ENCODE peak calls at places on chromosomes 6 and 20, in seven cellular contexts. One of them, this sample, is unnamed.

GRCh38 chr6:160036790-160037206 is 67.9 kb downstream of the IGF2R start:
- DNase-seq in lower lobe of right lung: no peak
- DNase-seq in dorsolateral prefrontal cortex: no peak
- DNase-seq in stomach: no peak
- DNase-seq in fibroblast of the aortic adventitia: peak; percentile 95
- DNase-seq in pancreas: no peak
- DNase-seq in sigmoid colon: no peak
- DNase-seq in this sample: peak; percentile 66

GRCh38 chr6:70811788-70812187 is 144.1 kb downstream of the SMAP1 start:
- DNase-seq in lower lobe of right lung: no peak
- DNase-seq in fibroblast of the aortic adventitia: no peak
- DNase-seq in dorsolateral prefrontal cortex: no peak
- DNase-seq in pancreas: no peak
- DNase-seq in stomach: no peak
- DNase-seq in sigmoid colon: no peak
- DNase-seq in this sample: no peak

GRCh38 chr20:39289316-39289715 is 327.2 kb downstream of the DHX35 start:
- DNase-seq in fibroblast of the aortic adventitia: no peak
- DNase-seq in dorsolateral prefrontal cortex: no peak
- DNase-seq in lower lobe of right lung: no peak
- DNase-seq in sigmoid colon: no peak
- DNase-seq in stomach: no peak
- DNase-seq in pancreas: no peak
- DNase-seq in this sample: no peak

GRCh38 chr6:90940812-90941481 is 354.1 kb upstream of the MAP3K7 start:
- DNase-seq in fibroblast of the aortic adventitia: peak; percentile 61
- DNase-seq in sigmoid colon: no peak
- DNase-seq in dorsolateral prefrontal cortex: no peak
- DNase-seq in lower lobe of right lung: no peak
- DNase-seq in pancreas: no peak
- DNase-seq in stomach: no peak
- DNase-seq in this sample: peak; percentile 55

GRCh38 chr20:32040142-32040953 is 11.7 kb upstream of the HCK start:
- DNase-seq in lower lobe of right lung: peak; percentile 86
- DNase-seq in dorsolateral prefrontal cortex: no peak
- DNase-seq in pancreas: no peak
- DNase-seq in sigmoid colon: no peak
- DNase-seq in stomach: no peak
- DNase-seq in fibroblast of the aortic adventitia: no peak
- DNase-seq in this sample: no peak

GRCh38 chr20:64247312-64247627 is 8.3 kb upstream of the PCMTD2 start:
- DNase-seq in fibroblast of the aortic adventitia: no peak
- DNase-seq in stomach: peak; percentile 17
- DNase-seq in dorsolateral prefrontal cortex: no peak
- DNase-seq in lower lobe of right lung: no peak
- DNase-seq in pancreas: no peak
- DNase-seq in sigmoid colon: no peak
- DNase-seq in this sample: no peak

GRCh38 chr6:149031545-149032317 is 284.9 kb downstream of the UST start:
- DNase-seq in lower lobe of right lung: no peak
- DNase-seq in pancreas: no peak
- DNase-seq in dorsolateral prefrontal cortex: no peak
- DNase-seq in sigmoid colon: no peak
- DNase-seq in stomach: no peak
- DNase-seq in fibroblast of the aortic adventitia: peak; percentile 86
- DNase-seq in this sample: peak; percentile 84

GRCh38 chr20:4740774-4741431 is 19.2 kb downstream of the PRND start:
- DNase-seq in lower lobe of right lung: no peak
- DNase-seq in sigmoid colon: no peak
- DNase-seq in fibroblast of the aortic adventitia: peak; percentile 57
- DNase-seq in stomach: peak; percentile 58
- DNase-seq in pancreas: peak; percentile 40
- DNase-seq in dorsolateral prefrontal cortex: no peak
- DNase-seq in this sample: no peak

GRCh38 chr20:23050847-23051627 is 1.6 kb upstream of the THBD start:
- DNase-seq in sigmoid colon: peak; percentile 75
- DNase-seq in dorsolateral prefrontal cortex: peak; percentile 60
- DNase-seq in pancreas: peak; percentile 46
- DNase-seq in lower lobe of right lung: peak; percentile 90
- DNase-seq in fibroblast of the aortic adventitia: peak; percentile 89
- DNase-seq in stomach: peak; percentile 78
- DNase-seq in this sample: peak; percentile 52
- H3K4me3 ChIP-seq in sigmoid colon: peak overlapping the region; percentile 32
- H3K4me3 ChIP-seq in dorsolateral prefrontal cortex: peak overlapping the region; percentile 65
- H3K4me3 ChIP-seq in pancreas: no peak overlapping the region
- H3K4me3 ChIP-seq in lower lobe of right lung: peak overlapping the region; percentile 69
- H3K4me3 ChIP-seq in fibroblast of the aortic adventitia: peak overlapping the region; percentile 69
- H3K4me3 ChIP-seq in stomach: peak overlapping the region; percentile 66
- H3K4me3 ChIP-seq in this sample: peak overlapping the region; percentile 45

GRCh38 chr20:44207066-44207723 is 3.4 kb downstream of the OSER1 start:
- DNase-seq in lower lobe of right lung: no peak
- DNase-seq in stomach: no peak
- DNase-seq in pancreas: no peak
- DNase-seq in sigmoid colon: no peak
- DNase-seq in dorsolateral prefrontal cortex: no peak
- DNase-seq in fibroblast of the aortic adventitia: peak; percentile 24
- DNase-seq in this sample: no peak

GRCh38 chr20:44210422-44211176 is at the start of gene OSER1:
- DNase-seq in stomach: peak; percentile 98
- DNase-seq in dorsolateral prefrontal cortex: peak; percentile 97
- DNase-seq in sigmoid colon: peak; percentile 99
- DNase-seq in pancreas: peak; percentile 97
- DNase-seq in fibroblast of the aortic adventitia: peak; percentile 96
- DNase-seq in lower lobe of right lung: peak; percentile 97
- DNase-seq in this sample: peak; percentile 92

GRCh38 chr20:44208165-44208564 is 2.4 kb downstream of the OSER1 start:
- DNase-seq in stomach: no peak
- DNase-seq in pancreas: no peak
- DNase-seq in fibroblast of the aortic adventitia: no peak
- DNase-seq in lower lobe of right lung: no peak
- DNase-seq in dorsolateral prefrontal cortex: no peak
- DNase-seq in sigmoid colon: no peak
- DNase-seq in this sample: no peak

GRCh38 chr20:44209691-44210421 is 715 bp downstream of the OSER1 start:
- DNase-seq in sigmoid colon: no peak
- DNase-seq in pancreas: no peak
- DNase-seq in fibroblast of the aortic adventitia: peak; percentile 35
- DNase-seq in dorsolateral prefrontal cortex: no peak
- DNase-seq in lower lobe of right lung: no peak
- DNase-seq in stomach: peak; percentile 46
- DNase-seq in this sample: no peak

DNA sequence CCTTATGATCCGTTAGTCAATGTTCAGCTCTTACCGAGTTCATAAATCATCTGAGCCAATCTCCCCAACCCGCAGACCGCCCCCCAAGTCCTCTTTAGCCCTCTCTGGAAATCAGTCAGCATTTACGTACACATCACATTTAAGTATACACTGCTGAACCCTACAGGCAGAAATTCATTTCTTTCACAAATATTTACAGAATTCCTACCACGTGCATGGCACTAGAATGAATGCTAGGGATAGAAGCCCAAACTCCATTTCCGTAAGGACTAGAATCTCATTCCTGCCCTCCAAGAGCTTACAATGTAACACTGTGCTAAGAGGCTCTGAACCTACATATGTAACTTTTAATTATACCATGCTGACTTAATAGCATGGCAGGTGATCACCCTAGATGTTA is 1.8 kb downstream of the OSER1 start:
- DNase-seq in fibroblast of the aortic adventitia: peak; percentile 42
- DNase-seq in pancreas: no peak
- DNase-seq in stomach: no peak
- DNase-seq in dorsolateral prefrontal cortex: no peak
- DNase-seq in lower lobe of right lung: no peak
- DNase-seq in sigmoid colon: no peak
- DNase-seq in this sample: no peak
- TF ChIP-seq CTCF in fibroblast of the aortic adventitia: no peak
- TF ChIP-seq CTCF in pancreas: no peak
- TF ChIP-seq CTCF in stomach: no peak
- TF ChIP-seq CTCF in dorsolateral prefrontal cortex: no peak
- TF ChIP-seq CTCF in lower lobe of right lung: no peak
- TF ChIP-seq CTCF in sigmoid colon: no peak
- TF ChIP-seq CTCF in this sample: no peak

DNA sequence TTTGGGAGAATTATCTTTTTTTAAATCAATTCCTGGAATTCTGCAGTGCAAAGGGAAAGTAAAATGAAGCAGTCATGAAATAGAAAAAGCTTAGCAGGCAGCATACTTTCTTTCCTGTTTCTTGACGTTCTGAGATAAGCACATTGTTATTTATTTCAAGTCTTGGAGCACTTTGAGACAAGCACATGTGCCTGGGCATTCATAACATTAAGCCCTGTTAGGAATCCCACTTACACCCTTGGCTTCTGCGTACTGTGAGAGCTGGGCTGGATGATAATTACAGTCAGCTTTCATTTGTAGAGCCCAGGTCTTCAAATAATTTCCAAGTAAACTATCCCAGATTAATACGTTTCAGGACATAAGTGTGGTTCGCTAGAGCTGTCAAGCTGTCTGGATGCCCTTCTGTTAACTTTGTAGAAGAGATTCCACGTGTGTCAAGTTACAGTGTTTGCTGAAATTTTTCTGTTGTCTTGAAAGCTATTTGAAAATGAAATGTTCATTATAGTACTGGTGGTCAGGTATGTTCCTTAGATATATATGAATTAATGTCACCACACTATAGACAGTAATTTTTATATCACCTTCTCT is 8.9 kb downstream of the FARS2 start:
- DNase-seq in fibroblast of the aortic adventitia: peak; percentile 9
- DNase-seq in lower lobe of right lung: no peak
- DNase-seq in sigmoid colon: no peak
- DNase-seq in pancreas: no peak
- DNase-seq in dorsolateral prefrontal cortex: no peak
- DNase-seq in stomach: no peak
- DNase-seq in this sample: no peak
- H3K4me3 ChIP-seq in fibroblast of the aortic adventitia: no peak overlapping the region
- H3K4me3 ChIP-seq in lower lobe of right lung: no peak overlapping the region
- H3K4me3 ChIP-seq in sigmoid colon: no peak overlapping the region
- H3K4me3 ChIP-seq in pancreas: no peak overlapping the region
- H3K4me3 ChIP-seq in dorsolateral prefrontal cortex: no peak overlapping the region
- H3K4me3 ChIP-seq in stomach: no peak overlapping the region
- H3K4me3 ChIP-seq in this sample: no peak overlapping the region

GRCh38 chr6:75550544-75551167 is 51.0 kb upstream of the SENP6 start:
- DNase-seq in stomach: no peak
- DNase-seq in pancreas: no peak
- DNase-seq in sigmoid colon: no peak
- DNase-seq in dorsolateral prefrontal cortex: no peak
- DNase-seq in lower lobe of right lung: no peak
- DNase-seq in fibroblast of the aortic adventitia: peak; percentile 39
- DNase-seq in this sample: peak; percentile 49
- TF ChIP-seq CTCF in stomach: no peak
- TF ChIP-seq CTCF in pancreas: no peak
- TF ChIP-seq CTCF in sigmoid colon: no peak
- TF ChIP-seq CTCF in dorsolateral prefrontal cortex: no peak
- TF ChIP-seq CTCF in lower lobe of right lung: no peak
- TF ChIP-seq CTCF in fibroblast of the aortic adventitia: no peak
- TF ChIP-seq CTCF in this sample: no peak

GRCh38 chr6:107730106-107730505 is 94.0 kb downstream of the SCML4 start:
- DNase-seq in fibroblast of the aortic adventitia: no peak
- DNase-seq in lower lobe of right lung: no peak
- DNase-seq in pancreas: no peak
- DNase-seq in dorsolateral prefrontal cortex: no peak
- DNase-seq in sigmoid colon: no peak
- DNase-seq in stomach: no peak
- DNase-seq in this sample: no peak
- H3K4me3 ChIP-seq in fibroblast of the aortic adventitia: no peak overlapping the region
- H3K4me3 ChIP-seq in lower lobe of right lung: peak overlapping the region; percentile 39
- H3K4me3 ChIP-seq in pancreas: no peak overlapping the region
- H3K4me3 ChIP-seq in dorsolateral prefrontal cortex: no peak overlapping the region
- H3K4me3 ChIP-seq in sigmoid colon: no peak overlapping the region
- H3K4me3 ChIP-seq in stomach: peak overlapping the region; percentile 26
- H3K4me3 ChIP-seq in this sample: no peak overlapping the region

GRCh38 chr6:1473598-1473997 is 84.2 kb downstream of the FOXF2 start:
- DNase-seq in lower lobe of right lung: no peak
- DNase-seq in sigmoid colon: no peak
- DNase-seq in stomach: no peak
- DNase-seq in pancreas: no peak
- DNase-seq in dorsolateral prefrontal cortex: no peak
- DNase-seq in fibroblast of the aortic adventitia: peak; percentile 26
- DNase-seq in this sample: no peak

GRCh38 chr6:1473166-1473565 is 83.8 kb downstream of the FOXF2 start:
- DNase-seq in pancreas: no peak
- DNase-seq in stomach: no peak
- DNase-seq in sigmoid colon: no peak
- DNase-seq in fibroblast of the aortic adventitia: no peak
- DNase-seq in dorsolateral prefrontal cortex: no peak
- DNase-seq in lower lobe of right lung: no peak
- DNase-seq in this sample: no peak

GRCh38 chr6:1472643-1473042 is 83.3 kb downstream of the FOXF2 start:
- DNase-seq in sigmoid colon: no peak
- DNase-seq in stomach: no peak
- DNase-seq in lower lobe of right lung: no peak
- DNase-seq in fibroblast of the aortic adventitia: no peak
- DNase-seq in pancreas: no peak
- DNase-seq in dorsolateral prefrontal cortex: no peak
- DNase-seq in this sample: no peak

GRCh38 chr6:1475169-1475568 is 85.8 kb downstream of the FOXF2 start:
- DNase-seq in stomach: no peak
- DNase-seq in dorsolateral prefrontal cortex: no peak
- DNase-seq in fibroblast of the aortic adventitia: peak; percentile 43
- DNase-seq in pancreas: no peak
- DNase-seq in lower lobe of right lung: no peak
- DNase-seq in sigmoid colon: no peak
- DNase-seq in this sample: no peak

GRCh38 chr6:1474205-1474604 is 84.8 kb downstream of the FOXF2 start:
- DNase-seq in stomach: no peak
- DNase-seq in pancreas: no peak
- DNase-seq in dorsolateral prefrontal cortex: no peak
- DNase-seq in fibroblast of the aortic adventitia: no peak
- DNase-seq in sigmoid colon: no peak
- DNase-seq in lower lobe of right lung: no peak
- DNase-seq in this sample: no peak
- TF ChIP-seq CTCF in stomach: no peak
- TF ChIP-seq CTCF in pancreas: no peak
- TF ChIP-seq CTCF in dorsolateral prefrontal cortex: no peak
- TF ChIP-seq CTCF in fibroblast of the aortic adventitia: no peak
- TF ChIP-seq CTCF in sigmoid colon: no peak
- TF ChIP-seq CTCF in lower lobe of right lung: no peak
- TF ChIP-seq CTCF in this sample: no peak

GRCh38 chr6:7903673-7904072 is 6.9 kb downstream of the TXNDC5 start:
- DNase-seq in fibroblast of the aortic adventitia: no peak
- DNase-seq in stomach: no peak
- DNase-seq in dorsolateral prefrontal cortex: no peak
- DNase-seq in lower lobe of right lung: no peak
- DNase-seq in sigmoid colon: no peak
- DNase-seq in pancreas: no peak
- DNase-seq in this sample: no peak
- H3K4me3 ChIP-seq in fibroblast of the aortic adventitia: no peak overlapping the region
- H3K4me3 ChIP-seq in stomach: no peak overlapping the region
- H3K4me3 ChIP-seq in dorsolateral prefrontal cortex: no peak overlapping the region
- H3K4me3 ChIP-seq in lower lobe of right lung: no peak overlapping the region
- H3K4me3 ChIP-seq in sigmoid colon: no peak overlapping the region
- H3K4me3 ChIP-seq in pancreas: no peak overlapping the region
- H3K4me3 ChIP-seq in this sample: no peak overlapping the region

This sample was measured in astrocyte of the cerebellum.